ENCODE peak calls at places on chromosome 14, in seven cellular contexts. M, Y, G, D, R, X and Q are unnamed samples.

GRCh38 chr14:22887990-22888378 is 5.0 kb downstream of the REM2 start:
- DNase-seq in M (no peak), Y (no peak), G (peak; percentile 79), D (peak; percentile 81), R (no peak), X (no peak), Q (no peak)

GRCh38 chr14:71403673-71404072 is 496.4 kb downstream of the PCNX1 start:
- DNase-seq in M (no peak), Y (peak; percentile 28), G (no peak), D (peak; percentile 41), R (no peak), X (no peak), Q (peak; percentile 46)

GRCh38 chr14:100376751-100377171 is 53.6 kb downstream of the SLC25A47 start:
- DNase-seq in M (no peak), Y (peak; percentile 30), G (no peak), D (no peak), R (no peak), X (no peak), Q (peak; percentile 38)

GRCh38 chr14:77508876-77509275 is 10.3 kb upstream of the ISM2 start:
- DNase-seq in M (no peak), Y (no peak), G (no peak), D (no peak), R (no peak), X (no peak), Q (no peak)

GRCh38 chr14:21041676-21042433 is at the start of gene RNASE7:
- DNase-seq in M (no peak), Y (peak; percentile 60), G (no peak), D (no peak), R (no peak), X (no peak), Q (peak; percentile 53)

GRCh38 chr14:90726656-90727055 is 89.6 kb downstream of the TTC7B start:
- DNase-seq in M (no peak), Y (no peak), G (no peak), D (no peak), R (peak; percentile 52), X (no peak), Q (peak; percentile 75)

GRCh38 chr14:24185741-24186140 is 2.9 kb downstream of the IPO4 start:
- DNase-seq in M (no peak), Y (no peak), G (no peak), D (no peak), R (no peak), X (no peak), Q (no peak)

GRCh38 chr14:91135039-91135438 is 21.2 kb downstream of the DGLUCY start:
- DNase-seq in M (no peak), Y (no peak), G (no peak), D (no peak), R (no peak), X (no peak), Q (no peak)

GRCh38 chr14:26966942-26967341 is 369.1 kb upstream of the NOVA1 start:
- DNase-seq in M (no peak), Y (no peak), G (no peak), D (no peak), R (peak; percentile 36), X (no peak), Q (no peak)

GRCh38 chr14:33788116-33788515 is 162.8 kb downstream of the EGLN3 start:
- DNase-seq in M (no peak), Y (no peak), G (no peak), D (no peak), R (no peak), X (no peak), Q (no peak)

GRCh38 chr14:75247286-75247922 is 31.2 kb upstream of the FOS start:
- DNase-seq in M (peak; percentile 55), Y (no peak), G (peak; percentile 41), D (peak; percentile 24), R (no peak), X (peak; percentile 30), Q (no peak)

GRCh38 chr14:65637780-65638179 is 225.2 kb downstream of the FUT8 start:
- DNase-seq in M (no peak), Y (peak; percentile 64), G (peak; percentile 29), D (peak; percentile 62), R (no peak), X (no peak), Q (no peak)

GRCh38 chr14:68757618-68758081 is 35.2 kb downstream of the ZFP36L1 start:
- DNase-seq in M (no peak), Y (peak; percentile 43), G (peak; percentile 63), D (no peak), R (no peak), X (no peak), Q (no peak)